ENCODE peak calls at places on chromosomes 7 and 10, in nine cellular contexts. X is fibroblast of pulmonary artery; T is KBM-7; S is NCI-H345; M is NCI-H446 treated with DMSO at 0.1 percent for 48 hours; R is activated CD4-positive, alpha-beta T cell treated with anti-CD3 and anti-CD28 coated beads for 24 hours; U is NCI-H460; Q is tibial artery; W is pancreas. G is an unnamed sample.

GRCh38 chr10:132134541-132135397 is 52.0 kb upstream of the DPYSL4 start:
- DNase-seq in X (no peak), T (no peak), S (no peak), M (no peak), R (no peak), U (no peak), Q (no peak), W (peak; percentile 29), G (no peak)

GRCh38 chr10:29386347-29386999 is 97.6 kb downstream of the LYZL1 start:
- DNase-seq in X (peak; percentile 44), T (peak; percentile 63), S (peak; percentile 14), M (no peak), R (no peak), U (peak; percentile 29), Q (no peak), W (no peak), G (no peak)

GRCh38 chr10:78134919-78135318 is 101.3 kb downstream of the RPS24 start:
- DNase-seq in X (no peak), T (no peak), S (no peak), M (no peak), R (no peak), U (no peak), Q (no peak), W (no peak), G (no peak)

GRCh38 chr10:88187472-88187871 is 324.0 kb downstream of the PTEN start:
- DNase-seq in X (no peak), T (peak; percentile 8), S (no peak), M (no peak), R (no peak), U (no peak), Q (no peak), W (no peak), G (no peak)

GRCh38 chr10:13417459-13418126 is 69.5 kb upstream of the SEPHS1 start:
- DNase-seq in X (no peak), T (peak; percentile 51), S (no peak), M (no peak), R (no peak), U (no peak), Q (no peak), W (no peak), G (no peak)

GRCh38 chr7:85111761-85112160 is 75.1 kb downstream of the SEMA3D start:
- DNase-seq in X (peak; percentile 50), T (no peak), S (no peak), M (no peak), R (no peak), U (no peak), Q (no peak), W (no peak), G (no peak)

GRCh38 chr10:79387974-79388850 is 40.9 kb downstream of the PPIF start:
- DNase-seq in X (no peak), T (no peak), S (no peak), M (no peak), R (no peak), U (no peak), Q (no peak), W (peak; percentile 20), G (no peak)

GRCh38 chr7:155258233-155258575 is 39.5 kb upstream of the INSIG1 start:
- DNase-seq in X (peak; percentile 69), T (no peak), S (no peak), M (no peak), R (no peak), U (no peak), Q (peak; percentile 75), W (no peak), G (peak; percentile 2)

GRCh38 chr7:44378744-44379143 is 53.4 kb upstream of the CAMK2B start:
- DNase-seq in X (peak; percentile 93), T (no peak), S (no peak), M (no peak), R (no peak), U (peak; percentile 58), Q (no peak), W (no peak), G (no peak)

GRCh38 chr7:112495820-112496462 is 15.2 kb downstream of the LSMEM1 start:
- DNase-seq in X (peak; percentile 77), T (peak; percentile 54), S (peak; percentile 46), M (peak; percentile 37), R (no peak), U (peak; percentile 58), Q (peak; percentile 66), W (no peak), G (peak; percentile 74)

GRCh38 chr10:35639651-35640311 is 2.3 kb downstream of the FZD8 start:
- DNase-seq in X (peak; percentile 47), T (no peak), S (peak; percentile 8), M (no peak), R (no peak), U (no peak), Q (peak; percentile 37), W (peak; percentile 86), G (no peak)

GRCh38 chr10:109934958-109935793 is 11.9 kb upstream of the XPNPEP1 start:
- DNase-seq in X (peak; percentile 86), T (peak; percentile 37), S (peak; percentile 75), M (no peak), R (no peak), U (no peak), Q (no peak), W (no peak), G (no peak)

GRCh38 chr7:74726309-74727101 is 47.3 kb upstream of the NCF1 start:
- DNase-seq in X (no peak), T (no peak), S (no peak), M (no peak), R (no peak), U (no peak), Q (no peak), W (no peak), G (no peak)

GRCh38 chr7:139830779-139831498 is 1.9 kb downstream of the TBXAS1 start:
- DNase-seq in X (no peak), T (peak; percentile 24), S (no peak), M (no peak), R (no peak), U (no peak), Q (no peak), W (no peak), G (no peak)

GRCh38 chr7:91357379-91357778 is 93.1 kb downstream of the FZD1 start:
- DNase-seq in X (no peak), T (no peak), S (no peak), M (no peak), R (no peak), U (no peak), Q (no peak), W (no peak), G (peak; percentile 37)

GRCh38 chr7:149796287-149796860 is 23.0 kb upstream of the ZNF467 start:
- DNase-seq in X (no peak), T (no peak), S (no peak), M (no peak), R (no peak), U (no peak), Q (no peak), W (no peak), G (no peak)

GRCh38 chr7:133940368-133940767 is 186.8 kb upstream of the LRGUK start:
- DNase-seq in X (no peak), T (no peak), S (peak; percentile 20), M (no peak), R (no peak), U (no peak), Q (no peak), W (no peak), G (peak; percentile 3)

GRCh38 chr10:17841055-17841454 is 31.9 kb downstream of the MRC1 start:
- DNase-seq in X (peak; percentile 35), T (no peak), S (no peak), M (no peak), R (no peak), U (no peak), Q (no peak), W (no peak), G (no peak)

G was measured in NCI-H524.